ENCODE peak calls at places on chromosome 20, in five cellular contexts. Y is PC-3, O is IMR-90, X is neural progenitor cell, K is neuronal stem cell. J is an unnamed sample. For H3K4me1, the result is how much of the 10 kb centered on the place peaks cover.

GRCh38 chr20:46361386-46361785 is 45.0 kb downstream of the ELMO2 start:
- DNase-seq in Y (no peak), O (no peak), X (no peak), K (no peak), J (no peak)

GRCh38 chr20:11305406-11305805 is 612.3 kb upstream of the BTBD3 start:
- DNase-seq in Y (no peak), O (peak), X (no peak), K (no peak), J (no peak)

GRCh38 chr20:20010639-20011500 is 6.3 kb upstream of the NAA20 start:
- DNase-seq in Y (peak), O (peak), X (no peak), K (no peak), J (no peak)

GRCh38 chr20:364905-365794 is 15.4 kb upstream of the TRIB3 start:
- DNase-seq in Y (peak), O (peak), X (no peak), K (no peak), J (no peak)

GRCh38 chr20:35561268-35561667 is 19.4 kb downstream of the ERGIC3 start:
- DNase-seq in Y (peak), O (peak), X (peak), K (peak), J (no peak)

GRCh38 chr20:17796096-17796563 is 96.4 kb downstream of the BANF2 start:
- DNase-seq in Y (peak), O (peak), X (no peak), K (no peak), J (no peak)

GRCh38 chr20:17023811-17024210 is 203.0 kb upstream of the PCSK2 start:
- DNase-seq in Y (no peak), O (peak), X (peak), K (peak), J (no peak)

GRCh38 chr20:25077610-25078169 is 4.3 kb downstream of the VSX1 start:
- DNase-seq in Y (no peak), O (peak), X (peak), K (no peak), J (no peak)

GRCh38 chr20:34815636-34816035 is 9.8 kb downstream of the NCOA6 start:
- DNase-seq in Y (no peak), O (peak), X (no peak), K (no peak), J (no peak)

GRCh38 chr20:12095224-12095623 is 177.5 kb downstream of the BTBD3 start:
- DNase-seq in Y (no peak), O (no peak), X (no peak), K (no peak), J (no peak)

GRCh38 chr20:56781108-56781739 is 152.1 kb downstream of the TFAP2C start:
- DNase-seq in Y (no peak), O (no peak), X (no peak), K (no peak), J (no peak)

GRCh38 chr20:43748274-43748673 is 21.5 kb upstream of the GTSF1L start:
- DNase-seq in Y (no peak), O (peak), X (no peak), K (no peak), J (no peak)

GRCh38 chr20:34977365-34978091 is 21.9 kb downstream of the MYH7B start:
- DNase-seq in Y (no peak), O (no peak), X (no peak), K (no peak), J (no peak)

GRCh38 chr20:62370115-62370806 is 3.1 kb upstream of the LAMA5 start:
- DNase-seq in Y (peak), O (peak), X (no peak), K (no peak), J (no peak)

GRCh38 chr20:57959589-57959988 is 249.8 kb upstream of the PMEPA1 start:
- DNase-seq in Y (no peak), O (no peak), X (no peak), K (no peak), J (no peak)

GRCh38 chr20:47659904-47660601 is 125.2 kb downstream of the SULF2 start:
- DNase-seq in Y (no peak), O (no peak), X (no peak), K (no peak), J (no peak)

GRCh38 chr20:52426856-52427255 is 235.3 kb upstream of the ZFP64 start:
- DNase-seq in Y (no peak), O (no peak), X (no peak), K (no peak), J (no peak)

GRCh38 chr20:61745397-61746146 is 320.1 kb downstream of the TAF4 start:
- DNase-seq in Y (no peak), O (no peak), X (no peak), K (no peak), J (no peak)

GRCh38 chr20:973785-974194 is 28.3 kb downstream of the RSPO4 start:
- DNase-seq in Y (peak), O (peak), X (peak), K (no peak), J (peak)

GRCh38 chr20:3916347-3916746 is 27.2 kb downstream of the PANK2 start:
- DNase-seq in Y (no peak), O (no peak), X (no peak), K (no peak), J (no peak)

GRCh38 chr20:25227317-25227831 is 20.5 kb upstream of the PYGB start:
- DNase-seq in Y (peak), O (peak), X (no peak), K (no peak), J (no peak)

GRCh38 chr20:34512266-34512954 is 3.8 kb upstream of the DYNLRB1 start:
- DNase-seq in Y (no peak), O (peak), X (no peak), K (no peak), J (no peak)

GRCh38 chr20:40797425-40797824 is 108.4 kb upstream of the MAFB start:
- DNase-seq in Y (peak), O (peak), X (peak), K (no peak), J (no peak)

GRCh38 chr20:60764771-60765170 is 487.3 kb upstream of the CDH4 start:
- DNase-seq in Y (no peak), O (no peak), X (no peak), K (no peak), J (no peak)

GRCh38 chr20:19688031-19688806 is 69.8 kb upstream of the RIN2 start:
- DNase-seq in Y (peak), O (peak), X (peak), K (no peak), J (peak)

GRCh38 chr20:11716239-11716944 is 201.3 kb upstream of the BTBD3 start:
- DNase-seq in Y (peak), O (peak), X (peak), K (no peak), J (no peak)

GRCh38 chr20:46402236-46402886 is 4.1 kb downstream of the ELMO2 start:
- DNase-seq in Y (no peak), O (peak), X (no peak), K (no peak), J (no peak)

GRCh38 chr20:61543931-61544745 is 292.1 kb downstream of the CDH4 start:
- DNase-seq in Y (no peak), O (no peak), X (no peak), K (no peak), J (no peak)

GRCh38 chr20:62156592-62157386 is 13.2 kb downstream of the SS18L1 start:
- DNase-seq in Y (peak), O (peak), X (peak), K (no peak), J (peak)

GRCh38 chr20:63750807-63751470 is 11.4 kb downstream of the SLC2A4RG start:
- DNase-seq in Y (no peak), O (no peak), X (no peak), K (no peak), J (no peak)
- H3K9ac ChIP-seq in Y (no peak), O (no peak), X (no peak), K (no peak), J (no peak)

DNA sequence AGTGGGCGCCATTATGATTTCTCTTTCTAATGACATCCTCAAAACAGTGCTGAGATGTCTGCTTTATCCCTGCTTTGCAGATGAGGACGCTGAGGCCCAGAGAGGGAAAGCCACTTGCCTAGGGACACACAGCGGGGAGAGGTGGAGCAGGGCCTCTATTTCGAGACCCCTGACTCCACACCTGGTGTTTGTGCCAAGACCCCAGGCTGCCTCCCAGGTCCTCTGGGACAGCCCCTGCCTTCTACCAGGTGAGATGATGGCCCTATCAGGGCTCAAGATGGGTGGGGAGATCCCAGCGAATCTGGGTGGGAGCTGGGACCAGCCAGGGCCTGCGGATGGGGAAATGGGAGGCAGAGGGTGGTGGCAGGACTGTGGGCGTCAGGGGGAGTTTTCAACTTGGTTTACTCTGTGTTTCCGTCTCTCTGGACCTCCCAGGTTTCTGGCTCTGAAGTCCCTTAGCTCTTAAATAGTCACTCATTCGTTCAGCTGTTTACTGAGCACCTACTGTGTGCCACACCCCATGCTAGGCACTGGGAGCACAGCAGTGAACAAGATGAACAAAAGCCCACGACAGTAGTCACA is 36.7 kb downstream of the SRC start:
- DNase-seq in Y (no peak), O (no peak), X (no peak), K (no peak), J (no peak)
- H3K4me1 ChIP-seq in Y (under half), O (under half), X (under half), K (under half), J (under half)

DNA sequence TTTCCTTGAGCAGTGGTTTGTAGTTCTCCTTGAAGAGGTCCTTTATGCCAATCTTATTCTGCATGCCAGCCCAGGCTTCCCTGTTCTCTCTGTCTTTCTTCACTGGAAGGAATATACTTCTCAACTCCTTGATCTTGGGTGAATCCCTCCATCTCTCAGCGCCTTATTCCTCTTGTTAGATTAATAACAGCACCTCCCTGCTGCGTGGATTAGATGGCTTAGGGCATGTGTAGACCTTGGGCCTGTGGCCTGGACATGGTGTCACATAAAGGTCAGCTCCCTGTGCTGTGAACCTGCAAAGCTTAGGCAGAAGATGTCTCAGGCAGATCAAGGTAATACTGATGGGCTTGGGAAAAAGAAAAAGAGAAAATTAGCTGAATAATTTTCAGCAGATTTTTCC is 18.3 kb downstream of the ZNF831 start:
- DNase-seq in Y (no peak), O (no peak), X (no peak), K (no peak), J (no peak)
- H3K4me3 ChIP-seq in Y (no peak), O (no peak), X (no peak), K (no peak), J (no peak)

GRCh38 chr20:23147647-23147963 is 61.5 kb upstream of the CD93 start:
- DNase-seq in Y (no peak), O (no peak), X (no peak), K (no peak), J (no peak)

GRCh38 chr20:23149623-23150279 is 63.6 kb upstream of the CD93 start:
- DNase-seq in Y (peak), O (no peak), X (no peak), K (no peak), J (no peak)

GRCh38 chr20:23150304-23151007 is 64.3 kb upstream of the CD93 start:
- DNase-seq in Y (no peak), O (no peak), X (no peak), K (no peak), J (peak)

GRCh38 chr20:23147964-23148720 is 62.0 kb upstream of the CD93 start:
- DNase-seq in Y (peak), O (peak), X (no peak), K (no peak), J (peak)

GRCh38 chr20:23148721-23149570 is 62.8 kb upstream of the CD93 start:
- DNase-seq in Y (no peak), O (no peak), X (no peak), K (no peak), J (no peak)
- H3K9ac ChIP-seq in Y (peak), O (no peak), X (no peak), K (no peak), J (no peak)

GRCh38 chr20:53655909-53656652 is 62.4 kb upstream of the ZNF217 start:
- DNase-seq in Y (peak), O (peak), X (no peak), K (no peak), J (no peak)

GRCh38 chr20:53657289-53657678 is 63.6 kb upstream of the ZNF217 start:
- DNase-seq in Y (no peak), O (no peak), X (no peak), K (no peak), J (no peak)

GRCh38 chr20:53656653-53657288 is 63.1 kb upstream of the ZNF217 start:
- DNase-seq in Y (peak), O (peak), X (no peak), K (no peak), J (no peak)

GRCh38 chr20:53652859-53653520 is 59.4 kb upstream of the ZNF217 start:
- DNase-seq in Y (no peak), O (no peak), X (no peak), K (no peak), J (no peak)

GRCh38 chr20:53654932-53655674 is 61.5 kb upstream of the ZNF217 start:
- DNase-seq in Y (peak), O (no peak), X (no peak), K (no peak), J (peak)
- H3K4me1 ChIP-seq in Y (under half), O (under half), X (under half), K (under half), J (under half)

GRCh38 chr20:21053002-21053762 is 53.0 kb downstream of the LINC00237 start:
- DNase-seq in Y (no peak), O (no peak), X (peak), K (no peak), J (no peak)
- H3K4me3 ChIP-seq in Y (no peak), O (no peak), X (no peak), K (no peak), J (no peak)

GRCh38 chr20:31687777-31688176 is 34.9 kb downstream of the BCL2L1 start:
- DNase-seq in Y (no peak), O (no peak), X (no peak), K (no peak), J (no peak)

GRCh38 chr20:31693402-31693801 is 29.3 kb downstream of the BCL2L1 start:
- DNase-seq in Y (no peak), O (no peak), X (no peak), K (no peak), J (no peak)

GRCh38 chr20:31691646-31692275 is 30.9 kb downstream of the BCL2L1 start:
- DNase-seq in Y (peak), O (peak), X (no peak), K (no peak), J (no peak)

GRCh38 chr20:31689141-31689540 is 33.5 kb downstream of the BCL2L1 start:
- DNase-seq in Y (no peak), O (no peak), X (no peak), K (no peak), J (no peak)

GRCh38 chr20:31690124-31690666 is 32.5 kb downstream of the BCL2L1 start:
- DNase-seq in Y (peak), O (no peak), X (no peak), K (no peak), J (no peak)
- H3K9ac ChIP-seq in Y (no peak), O (no peak), X (no peak), K (no peak), J (no peak)

GRCh38 chr20:45029884-45030283 is 63.6 kb downstream of the STK4 start:
- DNase-seq in Y (no peak), O (no peak), X (no peak), K (no peak), J (no peak)
- H3K4me1 ChIP-seq in Y (under half), O (under half), X (under half), K (under half), J (under half)

GRCh38 chr20:49279677-49280462 is 2.0 kb upstream of the ZNFX1 start:
- DNase-seq in Y (no peak), O (no peak), X (no peak), K (no peak), J (no peak)
- H3K4me3 ChIP-seq in Y (peak), O (peak), X (peak), K (peak), J (peak)

GRCh38 chr20:49984426-49985153 is 1.8 kb downstream of the SNAI1 start:
- DNase-seq in Y (no peak), O (no peak), X (no peak), K (no peak), J (no peak)
- H3K9ac ChIP-seq in Y (no peak), O (peak), X (no peak), K (no peak), J (no peak)

J was measured in colonic mucosa.